ENCODE peak calls at places on chromosomes 2 and 18, in seven cellular contexts. E is stomach, F is sigmoid colon, A is GM12878, I is spleen, P is Panc1, Z is HL-60. C is an unnamed sample.

GRCh38 chr2:119751706-119752105 is 8.0 kb upstream of the PTPN4 start:
- DNase-seq in E (no peak), A (no peak), Z (no peak), F (no peak), I (no peak), P (no peak), C (no peak)

GRCh38 chr2:86634352-86634751 is 10.7 kb upstream of the RNF103 start:
- DNase-seq in P (no peak), F (no peak), A (no peak), Z (no peak), I (peak), E (no peak), C (no peak)

GRCh38 chr2:105977212-105977611 is 216.9 kb downstream of the UXS1 start:
- DNase-seq in I (no peak), Z (no peak), E (no peak), F (no peak), P (no peak), A (no peak), C (no peak)

GRCh38 chr2:2332381-2332780 is 1.3 kb upstream of the MYT1L start:
- DNase-seq in E (no peak), I (no peak), P (no peak), A (no peak), Z (no peak), F (no peak), C (no peak)

GRCh38 chr2:154140249-154141025 is 268.7 kb downstream of the GALNT13 start:
- DNase-seq in P (no peak), E (no peak), Z (no peak), I (no peak), F (no peak), A (no peak), C (no peak)

GRCh38 chr2:7014201-7014640 is 97.0 kb downstream of the RNF144A start:
- DNase-seq in P (no peak), A (no peak), E (no peak), I (peak), F (no peak), Z (peak), C (no peak)

GRCh38 chr2:109242222-109242653 is 113.2 kb downstream of the SH3RF3 start:
- DNase-seq in P (no peak), F (peak), Z (no peak), I (no peak), E (no peak), A (no peak), C (peak)

GRCh38 chr2:177026956-177027355 is 185.6 kb upstream of the HNRNPA3 start:
- DNase-seq in E (no peak), P (no peak), Z (no peak), I (no peak), A (no peak), F (no peak), C (no peak)

GRCh38 chr18:31513189-31513907 is 15.4 kb downstream of the DSG2 start:
- DNase-seq in I (no peak), E (no peak), Z (no peak), F (no peak), A (no peak), P (no peak), C (no peak)

GRCh38 chr2:171923206-171923605 is 945 bp downstream of the HAT1 start:
- DNase-seq in P (no peak), Z (peak), A (no peak), I (no peak), F (no peak), E (peak), C (no peak)

GRCh38 chr2:147469471-147469870 is 375.4 kb upstream of the ACVR2A start:
- DNase-seq in E (no peak), A (no peak), Z (no peak), F (no peak), P (no peak), I (no peak), C (no peak)

GRCh38 chr2:110662560-110662959 is 15.3 kb downstream of the BUB1 start:
- DNase-seq in E (no peak), F (no peak), Z (no peak), P (no peak), A (no peak), I (no peak), C (no peak)

GRCh38 chr2:127526940-127527804 is 883 bp upstream of the IWS1 start:
- DNase-seq in A (no peak), P (peak), Z (no peak), E (no peak), F (no peak), I (no peak), C (no peak)

GRCh38 chr2:129078548-129078947 is 759.9 kb upstream of the HS6ST1 start:
- DNase-seq in P (no peak), I (no peak), Z (no peak), A (no peak), F (no peak), E (no peak), C (no peak)

GRCh38 chr2:38116762-38117161 is 40.8 kb upstream of the CYP1B1 start:
- DNase-seq in E (no peak), F (no peak), A (no peak), I (no peak), Z (no peak), P (no peak), C (no peak)

GRCh38 chr2:239930871-239931771 is 94.0 kb downstream of the NDUFA10 start:
- DNase-seq in A (no peak), P (no peak), E (peak), Z (no peak), I (peak), F (peak), C (peak)

GRCh38 chr2:68742638-68743037 is 8.0 kb downstream of the ARHGAP25 start:
- DNase-seq in F (peak), Z (no peak), P (no peak), I (no peak), E (no peak), A (no peak), C (no peak)

GRCh38 chr2:143476421-143477084 is 347.3 kb downstream of the ARHGAP15 start:
- DNase-seq in Z (no peak), P (no peak), E (no peak), F (no peak), A (no peak), I (no peak), C (no peak)

GRCh38 chr2:60707750-60708371 is 48.2 kb upstream of the PAPOLG start:
- DNase-seq in A (peak), I (no peak), P (peak), F (no peak), Z (no peak), E (no peak), C (no peak)

GRCh38 chr2:165277860-165278656 is 38.8 kb downstream of the SCN2A start:
- DNase-seq in Z (no peak), P (no peak), I (no peak), F (no peak), E (no peak), A (no peak), C (no peak)

GRCh38 chr2:207849443-207849842 is 79.7 kb upstream of the FZD5 start:
- DNase-seq in Z (no peak), A (no peak), I (no peak), E (no peak), P (no peak), F (no peak), C (no peak)

GRCh38 chr2:229715895-229716507 is 1.6 kb upstream of the DNER start:
- DNase-seq in P (peak), F (no peak), Z (no peak), A (no peak), E (no peak), I (no peak), C (no peak)

GRCh38 chr2:229713371-229714079 is 830 bp downstream of the DNER start:
- DNase-seq in A (no peak), E (peak), P (no peak), Z (no peak), I (no peak), F (no peak), C (no peak)

GRCh38 chr2:229712125-229712524 is 2.2 kb downstream of the DNER start:
- DNase-seq in P (no peak), E (no peak), I (no peak), F (no peak), Z (no peak), A (no peak), C (no peak)

GRCh38 chr2:229714080-229714735 is at the start of gene DNER:
- DNase-seq in I (peak), P (no peak), Z (no peak), A (no peak), F (no peak), E (peak), C (no peak)

GRCh38 chr2:229714736-229715541 is 584 bp upstream of the DNER start:
- DNase-seq in F (peak), E (peak), I (peak), Z (no peak), P (no peak), A (no peak), C (no peak)
- TF ChIP-seq POLR2AphosphoS5 in F (no peak), E (no peak), I (no peak), Z (no peak), P (no peak), A (no peak), C (no peak)

GRCh38 chr18:58402247-58402646 is 226.6 kb downstream of the ALPK2 start:
- DNase-seq in Z (no peak), I (no peak), A (no peak), P (no peak), F (no peak), E (no peak), C (peak)
- TF ChIP-seq POLR2AphosphoS5 in Z (no peak), I (no peak), A (no peak), P (no peak), F (no peak), E (no peak), C (no peak)

GRCh38 chr2:233204286-233204936 is 47.1 kb upstream of the ATG16L1 start:
- DNase-seq in I (no peak), F (no peak), Z (no peak), E (no peak), A (no peak), P (no peak), C (no peak)
- TF ChIP-seq POLR2AphosphoS5 in I (peak), F (no peak), Z (no peak), E (no peak), A (no peak), P (no peak), C (no peak)

DNA sequence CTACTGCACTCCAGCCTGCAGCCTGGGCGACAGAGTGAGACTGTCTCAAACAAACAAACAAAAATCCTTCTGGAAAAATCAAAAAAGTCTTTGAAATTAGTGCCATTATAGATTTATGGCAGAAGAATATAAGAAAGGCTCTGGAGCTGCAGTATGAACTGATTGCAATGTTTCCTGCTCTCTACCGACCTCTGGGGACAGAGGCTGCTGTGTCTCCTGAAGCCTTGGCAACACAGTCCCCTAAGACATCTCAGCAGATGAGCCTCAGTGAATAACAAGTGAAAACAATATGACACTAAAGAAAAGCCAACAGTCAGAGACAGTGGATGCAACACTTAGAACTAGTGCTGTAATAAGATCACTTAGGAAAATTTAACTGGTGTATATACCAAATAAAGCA is 494.9 kb upstream of the LRATD1 start:
- DNase-seq in E (no peak), A (no peak), Z (no peak), F (no peak), P (no peak), I (no peak), C (no peak)
- TF ChIP-seq POLR2AphosphoS5 in E (no peak), A (no peak), Z (no peak), F (no peak), P (no peak), I (no peak), C (no peak)

C was measured in suprapubic skin.